ENCODE peak calls at places on chromosome 22, in five cellular contexts. X is heart right ventricle, C is osteoblast, A is K562, T is GM23248. F is an unnamed sample. For H3K4me1, the result is how much of the 10 kb centered on the place peaks cover.

GRCh38 chr22:42066937-42067336 is 3.7 kb downstream of the NAGA start:
- DNase-seq in X (no peak), C (no peak), A (no peak), T (no peak), F (no peak)

GRCh38 chr22:24965822-24966626 is 13.5 kb downstream of the KIAA1671 start:
- DNase-seq in X (no peak), C (no peak), A (no peak), T (no peak), F (no peak)

GRCh38 chr22:31400023-31400397 is 606 bp downstream of the DRG1 start:
- DNase-seq in X (no peak), C (peak), A (no peak), T (peak), F (no peak)

GRCh38 chr22:44292007-44292370 is 20.8 kb downstream of the SHISAL1 start:
- DNase-seq in X (no peak), C (no peak), A (no peak), T (no peak), F (no peak)

GRCh38 chr22:49849161-49850020 is 4.3 kb upstream of the ZBED4 start:
- DNase-seq in X (no peak), C (peak), A (no peak), T (no peak), F (no peak)

GRCh38 chr22:19176175-19176630 is 2.3 kb downstream of the SLC25A1 start:
- DNase-seq in X (no peak), C (peak), A (no peak), T (no peak), F (no peak)

GRCh38 chr22:38866399-38867123 is 5.5 kb downstream of the CBX6 start:
- DNase-seq in X (no peak), C (peak), A (no peak), T (no peak), F (no peak)

GRCh38 chr22:44220727-44221680 is 40.3 kb downstream of the PARVG start:
- DNase-seq in X (no peak), C (no peak), A (no peak), T (no peak), F (no peak)

GRCh38 chr22:49103314-49104052 is 724.2 kb downstream of the BRD1 start:
- DNase-seq in X (no peak), C (peak), A (no peak), T (no peak), F (no peak)

GRCh38 chr22:46149493-46149997 is 781 bp upstream of the PPARA start:
- DNase-seq in X (peak), C (peak), A (no peak), T (peak), F (no peak)

GRCh38 chr22:44633647-44634046 is 68.4 kb upstream of the PRR5 start:
- DNase-seq in X (no peak), C (no peak), A (no peak), T (no peak), F (no peak)

GRCh38 chr22:30926706-30927105 is 41.9 kb downstream of the MORC2 start:
- DNase-seq in X (no peak), C (no peak), A (no peak), T (no peak), F (no peak)

GRCh38 chr22:23075525-23076216 is 5.4 kb downstream of the GNAZ start:
- DNase-seq in X (no peak), C (peak), A (no peak), T (no peak), F (no peak)

GRCh38 chr22:38513063-38513462 is 7.0 kb upstream of the DDX17 start:
- DNase-seq in X (no peak), C (no peak), A (peak), T (no peak), F (peak)

DNA sequence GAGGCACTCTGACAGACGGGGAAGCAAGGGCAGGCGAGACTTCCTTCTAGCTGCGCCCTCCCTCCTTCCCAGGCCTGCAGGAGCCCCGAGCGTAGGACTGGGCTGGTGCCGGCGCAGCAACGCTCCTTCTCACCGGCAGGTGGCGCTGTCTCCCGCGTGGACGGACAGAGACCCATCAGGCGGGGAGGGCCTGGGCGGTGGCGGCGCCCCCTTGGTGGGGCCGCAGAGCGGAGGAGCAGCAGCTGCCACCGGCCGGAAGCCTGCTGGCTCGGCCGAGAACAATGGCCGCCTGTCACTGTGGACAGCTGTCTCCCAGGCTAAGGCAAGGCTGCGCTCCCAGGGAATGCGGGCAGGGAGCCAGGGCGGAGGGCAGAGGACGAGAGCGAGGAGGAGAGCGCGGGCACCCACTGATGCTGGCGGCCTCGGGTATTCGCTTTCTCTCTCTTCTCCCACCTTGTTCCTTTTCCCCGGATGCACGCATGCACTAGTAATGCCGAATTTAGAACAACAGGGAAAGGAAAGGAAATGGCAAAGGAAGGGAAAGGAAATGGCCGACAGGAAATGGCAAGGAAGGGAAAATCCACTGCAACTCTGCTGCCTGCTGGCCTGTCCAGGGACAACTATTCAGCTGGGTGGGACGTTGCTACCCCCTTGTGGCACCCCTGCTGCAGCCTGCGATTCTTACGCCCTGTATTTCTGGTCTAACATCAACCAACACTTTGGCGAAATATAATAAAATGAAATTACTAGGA is 14.4 kb downstream of the PPM1F start:
- DNase-seq in X (peak), C (peak), A (peak), T (peak), F (peak)
- H3K4me1 ChIP-seq in X (half or more), C (under half), A (half or more), T (under half), F (under half)

GRCh38 chr22:36319595-36320497 is 66.9 kb downstream of the APOL1 start:
- DNase-seq in X (no peak), C (peak), A (no peak), T (no peak), F (no peak)
- H3K27ac ChIP-seq in X (peak), C (peak), A (no peak), T (no peak), F (no peak)

GRCh38 chr22:39938509-39938908 is 21.7 kb upstream of the TMA7B start:
- DNase-seq in X (no peak), C (no peak), A (no peak), T (no peak), F (no peak)
- H3K4me1 ChIP-seq in X (under half), C (under half), A (under half), T (under half), F (half or more)

GRCh38 chr22:17607891-17608521 is 20.5 kb downstream of the ATP6V1E1 start:
- DNase-seq in X (no peak), C (no peak), A (no peak), T (no peak), F (no peak)

GRCh38 chr22:17613280-17613679 is 15.3 kb downstream of the ATP6V1E1 start:
- DNase-seq in X (no peak), C (no peak), A (no peak), T (no peak), F (no peak)

GRCh38 chr22:17606472-17606871 is 22.1 kb downstream of the ATP6V1E1 start:
- DNase-seq in X (no peak), C (no peak), A (no peak), T (peak), F (no peak)

GRCh38 chr22:17612057-17612456 is 16.5 kb downstream of the ATP6V1E1 start:
- DNase-seq in X (no peak), C (peak), A (no peak), T (peak), F (no peak)
- H3K27ac ChIP-seq in X (no peak), C (no peak), A (no peak), T (no peak), F (no peak)